ENCODE peak calls at places on chromosomes 4 and X, in seven cellular contexts. V, T, W, Q, R, K and N are unnamed samples.

GRCh38 chr4:15659768-15660394 is 4.7 kb upstream of the FBXL5 start:
- DNase-seq in T (no peak), K (peak), Q (no peak), W (no peak), V (peak), R (no peak), N (no peak)

GRCh38 chrX:113212052-113212451 is 371.4 kb upstream of the AMOT start:
- DNase-seq in R (no peak), T (no peak), K (no peak), V (no peak), W (no peak), Q (no peak), N (no peak)

GRCh38 chr4:25817059-25817681 is 45.6 kb downstream of the SEL1L3 start:
- DNase-seq in K (peak), V (peak), W (no peak), T (no peak), Q (no peak), R (no peak), N (no peak)

GRCh38 chr4:145042601-145043000 is 55.4 kb downstream of the ANAPC10 start:
- DNase-seq in W (no peak), T (no peak), R (no peak), V (no peak), K (no peak), Q (no peak), N (no peak)

GRCh38 chrX:149124526-149125108 is 380.5 kb downstream of the IDS start:
- DNase-seq in K (no peak), T (no peak), W (no peak), V (no peak), Q (no peak), R (no peak), N (no peak)

GRCh38 chr4:128663325-128663724 is 146.2 kb upstream of the JADE1 start:
- DNase-seq in T (no peak), W (no peak), R (no peak), Q (no peak), V (no peak), K (no peak), N (no peak)

GRCh38 chr4:20666471-20666870 is 33.8 kb upstream of the PACRGL start:
- DNase-seq in R (no peak), V (no peak), W (no peak), T (no peak), K (no peak), Q (no peak), N (peak)

GRCh38 chr4:158750379-158750778 is 18.4 kb upstream of the FNIP2 start:
- DNase-seq in W (no peak), K (peak), Q (no peak), T (no peak), V (peak), R (no peak), N (no peak)

GRCh38 chrX:1323315-1323714 is 13.3 kb upstream of the IL3RA start:
- DNase-seq in T (peak), R (no peak), K (peak), V (peak), Q (peak), W (no peak), N (peak)

GRCh38 chr4:154781983-154782293 is 866 bp downstream of the RBM46 start:
- DNase-seq in K (no peak), V (peak), T (no peak), W (no peak), Q (no peak), R (no peak), N (no peak)

GRCh38 chrX:46381630-46382029 is 163.6 kb downstream of the ZNF674 start:
- DNase-seq in W (no peak), V (peak), T (peak), R (no peak), K (peak), Q (no peak), N (peak)

GRCh38 chrX:10177620-10178019 is 20.8 kb downstream of the CLCN4 start:
- DNase-seq in Q (no peak), W (no peak), K (no peak), V (no peak), R (no peak), T (no peak), N (no peak)

GRCh38 chr4:95095352-95095974 is 337.7 kb downstream of the BMPR1B start:
- DNase-seq in Q (no peak), W (no peak), R (no peak), V (peak), K (no peak), T (peak), N (peak)

GRCh38 chr4:155468282-155468681 is 91.5 kb upstream of the MAP9 start:
- DNase-seq in W (no peak), K (no peak), R (no peak), V (no peak), T (no peak), Q (no peak), N (no peak)

GRCh38 chr4:169314906-169315305 is 44.1 kb upstream of the SH3RF1 start:
- DNase-seq in Q (no peak), T (no peak), W (no peak), R (no peak), K (peak), V (peak), N (peak)

GRCh38 chrX:18994713-18995112 is 10.8 kb upstream of the PHKA2 start:
- DNase-seq in W (no peak), K (peak), T (no peak), Q (no peak), V (peak), R (no peak), N (no peak)

GRCh38 chr4:41611881-41612871 is 74.2 kb downstream of the LIMCH1 start:
- DNase-seq in W (no peak), K (peak), Q (no peak), R (no peak), V (peak), T (peak), N (peak)

GRCh38 chr4:47686294-47686872 is 151.5 kb downstream of the CORIN start:
- DNase-seq in R (no peak), W (peak), T (peak), V (peak), K (peak), Q (peak), N (peak)

GRCh38 chrX:20361890-20362262 is 95.2 kb upstream of the RPS6KA3 start:
- DNase-seq in T (peak), K (peak), Q (no peak), W (no peak), V (peak), R (no peak), N (peak)

GRCh38 chrX:106927700-106928099 is 7.5 kb downstream of the CLDN2 start:
- DNase-seq in Q (no peak), R (no peak), K (no peak), V (no peak), T (no peak), W (no peak), N (no peak)